ENCODE peak calls at places on chromosomes 2 and 18, in seven cellular contexts. Z, M, B, O, V, H and P are unnamed samples.

GRCh38 chr2:43361286-43361685 is 134.9 kb upstream of the ZFP36L2 start:
- DNase-seq in Z (no peak), M (no peak), B (no peak), O (no peak), V (no peak), H (no peak), P (no peak)

GRCh38 chr2:38997784-38998183 is 108.1 kb downstream of the ARHGEF33 start:
- DNase-seq in Z (peak), M (no peak), B (no peak), O (no peak), V (no peak), H (peak), P (peak)

GRCh38 chr2:12715258-12715865 is 1.4 kb upstream of the TRIB2 start:
- DNase-seq in Z (no peak), M (no peak), B (no peak), O (no peak), V (peak), H (no peak), P (peak)

GRCh38 chr2:200791905-200792304 is 19.8 kb upstream of the BZW1 start:
- DNase-seq in Z (no peak), M (no peak), B (no peak), O (no peak), V (no peak), H (no peak), P (no peak)

GRCh38 chr2:71609958-71610357 is 156.6 kb downstream of the DYSF start:
- DNase-seq in Z (peak), M (no peak), B (no peak), O (no peak), V (no peak), H (peak), P (peak)

GRCh38 chr18:58596265-58596681 is 32.6 kb downstream of the ALPK2 start:
- DNase-seq in Z (no peak), M (no peak), B (no peak), O (no peak), V (no peak), H (no peak), P (no peak)

GRCh38 chr2:190819835-190820234 is 60.8 kb upstream of the GLS start:
- DNase-seq in Z (peak), M (no peak), B (no peak), O (no peak), V (no peak), H (no peak), P (peak)

GRCh38 chr18:36424741-36425142 is 127.2 kb downstream of the FHOD3 start:
- DNase-seq in Z (no peak), M (no peak), B (no peak), O (no peak), V (no peak), H (peak), P (no peak)

GRCh38 chr2:181847729-181848128 is 43.8 kb upstream of the ITPRID2 start:
- DNase-seq in Z (no peak), M (no peak), B (no peak), O (no peak), V (no peak), H (no peak), P (no peak)

GRCh38 chr18:58536534-58537271 is 92.2 kb downstream of the ALPK2 start:
- DNase-seq in Z (no peak), M (no peak), B (no peak), O (no peak), V (peak), H (no peak), P (no peak)

GRCh38 chr2:236305964-236306605 is 41.9 kb upstream of the ASB18 start:
- DNase-seq in Z (no peak), M (no peak), B (no peak), O (no peak), V (no peak), H (no peak), P (no peak)

GRCh38 chr2:48107326-48107925 is 201.1 kb upstream of the FBXO11 start:
- DNase-seq in Z (peak), M (no peak), B (peak), O (no peak), V (peak), H (peak), P (peak)

GRCh38 chr2:15931514-15931870 is 8.9 kb upstream of the MYCN start:
- DNase-seq in Z (no peak), M (no peak), B (no peak), O (no peak), V (no peak), H (no peak), P (no peak)

GRCh38 chr2:240564571-240565266 is 3.6 kb upstream of the RNPEPL1 start:
- DNase-seq in Z (peak), M (no peak), B (peak), O (no peak), V (no peak), H (peak), P (peak)

GRCh38 chr18:24992491-24992890 is 359.5 kb downstream of the ZNF521 start:
- DNase-seq in Z (peak), M (no peak), B (no peak), O (no peak), V (no peak), H (no peak), P (no peak)

GRCh38 chr2:232438951-232439757 is 16.8 kb upstream of the ALPI start:
- DNase-seq in Z (no peak), M (no peak), B (peak), O (no peak), V (no peak), H (peak), P (peak)

GRCh38 chr2:1515073-1515430 is 101.8 kb downstream of the TPO start:
- DNase-seq in Z (no peak), M (no peak), B (no peak), O (no peak), V (no peak), H (no peak), P (no peak)

GRCh38 chr2:120395686-120396518 is 50.0 kb downstream of the INHBB start:
- DNase-seq in Z (no peak), M (no peak), B (peak), O (no peak), V (peak), H (no peak), P (no peak)

GRCh38 chr2:133986881-133987793 is 266.7 kb upstream of the MGAT5 start:
- DNase-seq in Z (peak), M (no peak), B (no peak), O (no peak), V (peak), H (peak), P (no peak)

GRCh38 chr2:85718885-85719487 is 24.8 kb downstream of the GNLY start:
- DNase-seq in Z (no peak), M (no peak), B (no peak), O (no peak), V (no peak), H (no peak), P (no peak)

GRCh38 chr2:246489-247145 is 17.2 kb downstream of the SH3YL1 start:
- DNase-seq in Z (peak), M (no peak), B (no peak), O (no peak), V (peak), H (peak), P (peak)

GRCh38 chr2:151162185-151162584 is 99.5 kb downstream of the RBM43 start:
- DNase-seq in Z (peak), M (no peak), B (no peak), O (no peak), V (peak), H (no peak), P (peak)

GRCh38 chr2:178068823-178069454 is 3.6 kb downstream of the PDE11A start:
- DNase-seq in Z (no peak), M (no peak), B (no peak), O (no peak), V (no peak), H (no peak), P (no peak)

GRCh38 chr2:178069551-178069950 is 3.0 kb downstream of the PDE11A start:
- DNase-seq in Z (no peak), M (no peak), B (no peak), O (no peak), V (peak), H (no peak), P (no peak)

GRCh38 chr2:178072000-178072382 is 586 bp downstream of the PDE11A start:
- DNase-seq in Z (no peak), M (no peak), B (no peak), O (no peak), V (no peak), H (no peak), P (no peak)

GRCh38 chr2:178072383-178073301 is at the start of gene PDE11A:
- DNase-seq in Z (peak), M (peak), B (peak), O (peak), V (peak), H (peak), P (peak)

DNA sequence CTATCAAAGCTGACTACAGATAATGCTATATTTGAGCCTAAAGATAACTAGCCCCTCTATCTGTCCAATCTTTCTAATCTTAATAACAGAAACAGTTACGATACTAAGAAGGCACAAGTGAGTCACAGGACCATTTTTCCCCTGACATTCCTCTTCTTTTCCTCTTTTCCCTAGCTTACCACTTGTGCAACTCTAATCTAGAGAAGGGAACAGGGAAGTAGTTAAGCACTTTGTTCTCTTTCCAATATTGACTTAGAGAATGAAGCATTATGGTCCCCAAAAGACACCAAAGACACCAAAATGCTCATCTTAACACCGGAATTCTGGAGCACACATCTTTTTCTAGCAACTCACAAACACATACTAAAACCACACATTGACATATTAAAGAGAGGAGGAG is 1.8 kb downstream of the PDE11A start:
- DNase-seq in Z (no peak), M (no peak), B (no peak), O (no peak), V (no peak), H (no peak), P (peak)
- H2AK5ac ChIP-seq in Z (no peak), M (no peak), B (no peak), O (no peak), V (no peak), H (no peak), P (no peak)

GRCh38 chr18:5197461-5197860 is 404 bp upstream of the AKAIN1 start:
- DNase-seq in Z (no peak), M (no peak), B (peak), O (no peak), V (peak), H (no peak), P (no peak)

GRCh38 chr18:5195656-5196055 is 1.4 kb downstream of the AKAIN1 start:
- DNase-seq in Z (no peak), M (no peak), B (no peak), O (no peak), V (peak), H (no peak), P (no peak)

GRCh38 chr18:5196253-5197031 is 615 bp downstream of the AKAIN1 start:
- DNase-seq in Z (no peak), M (no peak), B (peak), O (peak), V (peak), H (no peak), P (no peak)

DNA sequence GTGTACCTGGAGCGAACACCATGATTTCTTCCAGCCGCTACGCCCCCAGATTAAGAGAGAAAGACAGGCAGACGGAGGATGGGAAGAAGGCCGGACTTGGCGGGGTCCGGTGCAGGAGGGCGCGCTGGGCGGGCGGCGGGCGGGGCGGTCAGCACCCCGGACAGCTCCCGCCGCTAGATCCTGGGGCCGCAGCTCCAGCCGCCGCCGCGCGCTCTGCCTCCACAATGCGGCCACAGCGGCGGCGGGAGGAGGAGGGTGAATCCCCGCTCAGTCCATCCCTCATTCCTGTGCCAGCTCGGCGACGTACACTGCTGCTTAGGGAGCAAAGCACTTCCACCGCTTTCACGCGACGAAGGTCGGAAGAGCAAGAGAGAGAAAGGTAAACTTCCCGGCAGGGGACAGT is at the start of gene AKAIN1:
- DNase-seq in Z (peak), M (no peak), B (peak), O (peak), V (peak), H (peak), P (peak)
- H2AK5ac ChIP-seq in Z (no peak), M (no peak), B (no peak), O (no peak), V (no peak), H (no peak), P (no peak)

GRCh38 chr2:205296959-205297358 is 385.3 kb upstream of the NRP2 start:
- DNase-seq in Z (no peak), M (no peak), B (no peak), O (no peak), V (no peak), H (no peak), P (no peak)
- H2AK5ac ChIP-seq in Z (no peak), M (no peak), B (no peak), O (no peak), V (no peak), H (no peak), P (no peak)

DNA sequence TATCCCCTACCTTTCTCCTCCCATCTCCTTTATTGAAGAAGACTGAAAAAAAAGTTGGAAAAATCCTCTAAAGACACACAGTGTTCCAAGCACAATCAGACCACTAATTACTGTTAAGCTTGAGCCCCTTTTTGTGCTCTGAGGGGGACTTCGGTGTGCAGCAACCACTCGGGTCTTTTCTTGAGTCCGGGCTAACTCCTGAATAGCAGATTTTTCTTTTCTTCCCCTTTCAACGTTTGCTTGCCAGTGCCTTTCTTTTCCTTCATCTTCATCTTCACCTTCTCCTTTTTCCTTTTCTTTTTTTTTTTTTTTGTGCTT is 43.1 kb upstream of the FZD5 start:
- DNase-seq in Z (no peak), M (no peak), B (no peak), O (peak), V (no peak), H (no peak), P (no peak)
- H2AK5ac ChIP-seq in Z (no peak), M (no peak), B (no peak), O (no peak), V (no peak), H (no peak), P (no peak)

GRCh38 chr2:173874003-173874898 is 90.9 kb downstream of the SP3 start:
- DNase-seq in Z (no peak), M (no peak), B (no peak), O (no peak), V (no peak), H (no peak), P (no peak)
- H2AK5ac ChIP-seq in Z (no peak), M (no peak), B (no peak), O (no peak), V (no peak), H (no peak), P (no peak)